ENCODE peak calls at places on chromosomes 3 and 15, in eight cellular contexts. C is stimulated activated CD4-positive, alpha-beta T cell treated with anti-CD3 and anti-CD28 coated beads, Interleukin-2, amount 100 ng/mL, for 48 hours; L is H7; D is left ventricle myocardium superior; E is glutamatergic neuron; T is HTR-8/SVneo; I is CD4-positive, alpha-beta T cell; B is erythroblast. R is an unnamed sample.

GRCh38 chr3:118760611-118761606 is 273.7 kb downstream of the IGSF11 start:
- DNase-seq in C (no peak), L (peak), D (no peak), E (no peak), T (no peak), I (no peak), B (no peak), R (no peak)

GRCh38 chr3:51904034-51904823 is 1.1 kb upstream of the IQCF1 start:
- DNase-seq in C (no peak), L (no peak), D (no peak), E (no peak), T (no peak), I (no peak), B (no peak), R (no peak)

GRCh38 chr15:40847225-40847961 is 3.5 kb downstream of the SPINT1 start:
- DNase-seq in C (no peak), L (peak), D (peak), E (no peak), T (peak), I (no peak), B (no peak), R (peak)

GRCh38 chr3:157753753-157754152 is 250.5 kb upstream of the VEPH1 start:
- DNase-seq in C (no peak), L (no peak), D (no peak), E (no peak), T (no peak), I (no peak), B (no peak), R (no peak)

GRCh38 chr15:87080547-87080946 is 1000.9 kb downstream of the AGBL1 start:
- DNase-seq in C (no peak), L (no peak), D (no peak), E (no peak), T (no peak), I (no peak), B (no peak), R (no peak)

GRCh38 chr3:154775821-154776548 is 304.1 kb upstream of the MME start:
- DNase-seq in C (no peak), L (peak), D (no peak), E (no peak), T (no peak), I (no peak), B (no peak), R (no peak)

GRCh38 chr3:28050895-28051294 is 190.5 kb upstream of the CMC1 start:
- DNase-seq in C (peak), L (no peak), D (no peak), E (no peak), T (no peak), I (no peak), B (peak), R (no peak)

GRCh38 chr3:157388051-157388450 is 48.6 kb upstream of the PTX3 start:
- DNase-seq in C (no peak), L (no peak), D (no peak), E (no peak), T (no peak), I (no peak), B (no peak), R (no peak)

GRCh38 chr15:91258436-91258779 is 158.4 kb downstream of the SV2B start:
- DNase-seq in C (no peak), L (peak), D (no peak), E (no peak), T (no peak), I (no peak), B (no peak), R (peak)

GRCh38 chr3:143482106-143483088 is 362.8 kb downstream of the CHST2 start:
- DNase-seq in C (no peak), L (no peak), D (no peak), E (no peak), T (no peak), I (no peak), B (no peak), R (no peak)

GRCh38 chr3:120796944-120797343 is 54.4 kb downstream of the GTF2E1 start:
- DNase-seq in C (no peak), L (no peak), D (no peak), E (no peak), T (no peak), I (no peak), B (no peak), R (no peak)

GRCh38 chr3:69012836-69013255 is 638 bp downstream of the EOGT start:
- DNase-seq in C (no peak), L (peak), D (peak), E (peak), T (peak), I (no peak), B (peak), R (peak)

GRCh38 chr3:136734382-136735070 is 17.7 kb downstream of the STAG1 start:
- DNase-seq in C (no peak), L (peak), D (no peak), E (no peak), T (no peak), I (no peak), B (peak), R (peak)

GRCh38 chr15:33742807-33743206 is 225.5 kb upstream of the CHRM5 start:
- DNase-seq in C (no peak), L (no peak), D (no peak), E (no peak), T (peak), I (no peak), B (no peak), R (no peak)

GRCh38 chr3:127159547-127159946 is 33.4 kb upstream of the PRR23E start:
- DNase-seq in C (no peak), L (peak), D (no peak), E (peak), T (no peak), I (no peak), B (no peak), R (no peak)

GRCh38 chr3:196207159-196207832 is 3.9 kb downstream of the ZDHHC19 start:
- DNase-seq in C (no peak), L (peak), D (peak), E (peak), T (no peak), I (peak), B (peak), R (no peak)

GRCh38 chr3:100023150-100023549 is 91.2 kb downstream of the FILIP1L start:
- DNase-seq in C (no peak), L (no peak), D (no peak), E (no peak), T (no peak), I (no peak), B (no peak), R (no peak)

GRCh38 chr3:61425356-61425755 is 136.0 kb upstream of the PTPRG start:
- DNase-seq in C (no peak), L (no peak), D (no peak), E (no peak), T (no peak), I (no peak), B (no peak), R (peak)

GRCh38 chr15:65101418-65101890 is 13.5 kb downstream of the UBAP1L start:
- DNase-seq in C (peak), L (peak), D (peak), E (peak), T (peak), I (peak), B (peak), R (peak)

GRCh38 chr3:30614943-30615342 is 8.5 kb downstream of the TGFBR2 start:
- DNase-seq in C (no peak), L (no peak), D (no peak), E (no peak), T (no peak), I (no peak), B (no peak), R (no peak)

GRCh38 chr3:36514171-36514570 is 133.9 kb downstream of the STAC start:
- DNase-seq in C (no peak), L (no peak), D (no peak), E (no peak), T (no peak), I (no peak), B (no peak), R (no peak)

GRCh38 chr3:106206165-106206564 is 337.4 kb upstream of the CBLB start:
- DNase-seq in C (no peak), L (no peak), D (no peak), E (no peak), T (no peak), I (no peak), B (no peak), R (no peak)

GRCh38 chr3:43926073-43926472 is 235.3 kb downstream of the ABHD5 start:
- DNase-seq in C (no peak), L (peak), D (no peak), E (no peak), T (no peak), I (no peak), B (no peak), R (no peak)

GRCh38 chr3:54988302-54989022 is 60.6 kb upstream of the LRTM1 start:
- DNase-seq in C (no peak), L (no peak), D (no peak), E (no peak), T (peak), I (no peak), B (no peak), R (peak)

GRCh38 chr3:141392018-141392370 is 23.7 kb downstream of the ZBTB38 start:
- DNase-seq in C (no peak), L (no peak), D (no peak), E (no peak), T (no peak), I (no peak), B (no peak), R (no peak)

GRCh38 chr3:136955813-136956212 is 2.0 kb upstream of the IL20RB start:
- DNase-seq in C (no peak), L (no peak), D (no peak), E (no peak), T (peak), I (no peak), B (no peak), R (no peak)

GRCh38 chr3:32437898-32438297 is 46.2 kb downstream of the CMTM7 start:
- DNase-seq in C (no peak), L (no peak), D (no peak), E (no peak), T (no peak), I (no peak), B (no peak), R (no peak)

GRCh38 chr3:136008221-136008620 is 42.7 kb downstream of the PPP2R3A start:
- DNase-seq in C (no peak), L (no peak), D (no peak), E (no peak), T (no peak), I (no peak), B (no peak), R (no peak)

GRCh38 chr3:33578325-33579180 is 138.3 kb upstream of the UBP1 start:
- DNase-seq in C (no peak), L (peak), D (no peak), E (no peak), T (peak), I (no peak), B (no peak), R (no peak)

GRCh38 chr3:149848238-149848637 is 35.2 kb downstream of the RNF13 start:
- DNase-seq in C (no peak), L (no peak), D (no peak), E (no peak), T (no peak), I (no peak), B (no peak), R (peak)

GRCh38 chr15:96177279-96177678 is 153.2 kb upstream of the NR2F2 start:
- DNase-seq in C (no peak), L (no peak), D (no peak), E (no peak), T (no peak), I (no peak), B (no peak), R (no peak)

GRCh38 chr3:14511623-14511965 is 28.5 kb downstream of the GRIP2 start:
- DNase-seq in C (no peak), L (no peak), D (no peak), E (peak), T (no peak), I (no peak), B (no peak), R (no peak)

GRCh38 chr15:81108427-81108826 is 25.6 kb upstream of the CFAP161 start:
- DNase-seq in C (peak), L (peak), D (no peak), E (no peak), T (no peak), I (no peak), B (peak), R (peak)

R was measured in OCI-M1.